ENCODE peak calls at places on chromosomes 16 and 17, in five cellular contexts. One of them, this sample, is unnamed.

GRCh38 chr17:67439269-67439668 is 62.2 kb downstream of the PITPNC1 start:
- DNase-seq in fibroblast of mammary gland: no peak
- DNase-seq in activated naive CD8-positive, alpha-beta T cell treated with anti-CD3 and anti-CD28 coated beads, Interleukin-2, amount 50 U/mL, for 24 hours: no peak
- DNase-seq in naive thymus-derived CD4-positive, alpha-beta T cell: no peak
- DNase-seq in heart right ventricle: no peak
- DNase-seq in this sample: no peak

GRCh38 chr16:53504161-53504663 is 1.2 kb upstream of the AKTIP start:
- DNase-seq in naive thymus-derived CD4-positive, alpha-beta T cell: peak; percentile 27
- DNase-seq in activated naive CD8-positive, alpha-beta T cell treated with anti-CD3 and anti-CD28 coated beads, Interleukin-2, amount 50 U/mL, for 24 hours: peak; percentile 30
- DNase-seq in fibroblast of mammary gland: peak; percentile 82
- DNase-seq in heart right ventricle: peak; percentile 69
- DNase-seq in this sample: peak; percentile 39

GRCh38 chr17:83192161-83192788 is 112.9 kb downstream of the METRNL start:
- DNase-seq in activated naive CD8-positive, alpha-beta T cell treated with anti-CD3 and anti-CD28 coated beads, Interleukin-2, amount 50 U/mL, for 24 hours: peak; percentile 6
- DNase-seq in naive thymus-derived CD4-positive, alpha-beta T cell: no peak
- DNase-seq in fibroblast of mammary gland: peak; percentile 72
- DNase-seq in heart right ventricle: no peak
- DNase-seq in this sample: no peak

GRCh38 chr16:88922114-88922825 is 54.7 kb downstream of the CBFA2T3 start:
- DNase-seq in naive thymus-derived CD4-positive, alpha-beta T cell: no peak
- DNase-seq in heart right ventricle: peak; percentile 92
- DNase-seq in fibroblast of mammary gland: peak; percentile 55
- DNase-seq in activated naive CD8-positive, alpha-beta T cell treated with anti-CD3 and anti-CD28 coated beads, Interleukin-2, amount 50 U/mL, for 24 hours: no peak
- DNase-seq in this sample: no peak

GRCh38 chr17:72766761-72767356 is 325.6 kb downstream of the SLC39A11 start:
- DNase-seq in fibroblast of mammary gland: no peak
- DNase-seq in activated naive CD8-positive, alpha-beta T cell treated with anti-CD3 and anti-CD28 coated beads, Interleukin-2, amount 50 U/mL, for 24 hours: no peak
- DNase-seq in naive thymus-derived CD4-positive, alpha-beta T cell: no peak
- DNase-seq in heart right ventricle: no peak
- DNase-seq in this sample: no peak

GRCh38 chr16:56930516-56931252 is 1.3 kb upstream of the HERPUD1 start:
- DNase-seq in heart right ventricle: no peak
- DNase-seq in activated naive CD8-positive, alpha-beta T cell treated with anti-CD3 and anti-CD28 coated beads, Interleukin-2, amount 50 U/mL, for 24 hours: no peak
- DNase-seq in fibroblast of mammary gland: no peak
- DNase-seq in naive thymus-derived CD4-positive, alpha-beta T cell: no peak
- DNase-seq in this sample: peak; percentile 70

GRCh38 chr17:45288825-45289224 is 26.9 kb upstream of the SPATA32 start:
- DNase-seq in heart right ventricle: peak; percentile 55
- DNase-seq in fibroblast of mammary gland: no peak
- DNase-seq in naive thymus-derived CD4-positive, alpha-beta T cell: no peak
- DNase-seq in activated naive CD8-positive, alpha-beta T cell treated with anti-CD3 and anti-CD28 coated beads, Interleukin-2, amount 50 U/mL, for 24 hours: no peak
- DNase-seq in this sample: no peak

GRCh38 chr16:57091200-57091989 is 988 bp upstream of the CPNE2 start:
- DNase-seq in naive thymus-derived CD4-positive, alpha-beta T cell: no peak
- DNase-seq in fibroblast of mammary gland: peak; percentile 29
- DNase-seq in activated naive CD8-positive, alpha-beta T cell treated with anti-CD3 and anti-CD28 coated beads, Interleukin-2, amount 50 U/mL, for 24 hours: no peak
- DNase-seq in heart right ventricle: peak; percentile 36
- DNase-seq in this sample: no peak

GRCh38 chr17:77476920-77477805 is 336.4 kb downstream of the SEC14L1 start:
- DNase-seq in fibroblast of mammary gland: peak; percentile 99
- DNase-seq in heart right ventricle: peak; percentile 74
- DNase-seq in naive thymus-derived CD4-positive, alpha-beta T cell: peak; percentile 23
- DNase-seq in activated naive CD8-positive, alpha-beta T cell treated with anti-CD3 and anti-CD28 coated beads, Interleukin-2, amount 50 U/mL, for 24 hours: no peak
- DNase-seq in this sample: no peak

GRCh38 chr17:29158515-29159275 is 21.5 kb downstream of the MYO18A start:
- DNase-seq in fibroblast of mammary gland: no peak
- DNase-seq in heart right ventricle: no peak
- DNase-seq in activated naive CD8-positive, alpha-beta T cell treated with anti-CD3 and anti-CD28 coated beads, Interleukin-2, amount 50 U/mL, for 24 hours: no peak
- DNase-seq in naive thymus-derived CD4-positive, alpha-beta T cell: no peak
- DNase-seq in this sample: no peak

GRCh38 chr17:31095239-31096105 is 695 bp downstream of the NF1 start:
- DNase-seq in naive thymus-derived CD4-positive, alpha-beta T cell: peak; percentile 21
- DNase-seq in fibroblast of mammary gland: peak; percentile 54
- DNase-seq in heart right ventricle: peak; percentile 34
- DNase-seq in activated naive CD8-positive, alpha-beta T cell treated with anti-CD3 and anti-CD28 coated beads, Interleukin-2, amount 50 U/mL, for 24 hours: peak; percentile 17
- DNase-seq in this sample: peak; percentile 67

GRCh38 chr17:49575524-49576120 is at the start of gene NXPH3:
- DNase-seq in activated naive CD8-positive, alpha-beta T cell treated with anti-CD3 and anti-CD28 coated beads, Interleukin-2, amount 50 U/mL, for 24 hours: peak; percentile 81
- DNase-seq in naive thymus-derived CD4-positive, alpha-beta T cell: peak; percentile 44
- DNase-seq in heart right ventricle: peak; percentile 62
- DNase-seq in fibroblast of mammary gland: peak; percentile 33
- DNase-seq in this sample: peak; percentile 53

GRCh38 chr16:71540-72341 is 690 bp downstream of the RHBDF1 start:
- DNase-seq in fibroblast of mammary gland: peak; percentile 79
- DNase-seq in heart right ventricle: peak; percentile 81
- DNase-seq in naive thymus-derived CD4-positive, alpha-beta T cell: no peak
- DNase-seq in activated naive CD8-positive, alpha-beta T cell treated with anti-CD3 and anti-CD28 coated beads, Interleukin-2, amount 50 U/mL, for 24 hours: no peak
- DNase-seq in this sample: peak; percentile 44

GRCh38 chr17:66952681-66953638 is 11.5 kb upstream of the CACNG4 start:
- DNase-seq in heart right ventricle: no peak
- DNase-seq in activated naive CD8-positive, alpha-beta T cell treated with anti-CD3 and anti-CD28 coated beads, Interleukin-2, amount 50 U/mL, for 24 hours: no peak
- DNase-seq in fibroblast of mammary gland: no peak
- DNase-seq in naive thymus-derived CD4-positive, alpha-beta T cell: no peak
- DNase-seq in this sample: no peak

GRCh38 chr17:44589316-44590071 is 32.2 kb downstream of the FZD2 start:
- DNase-seq in heart right ventricle: no peak
- DNase-seq in fibroblast of mammary gland: peak; percentile 63
- DNase-seq in activated naive CD8-positive, alpha-beta T cell treated with anti-CD3 and anti-CD28 coated beads, Interleukin-2, amount 50 U/mL, for 24 hours: no peak
- DNase-seq in naive thymus-derived CD4-positive, alpha-beta T cell: no peak
- DNase-seq in this sample: no peak

GRCh38 chr16:8572919-8573724 is 17.2 kb downstream of the TMEM114 start:
- DNase-seq in heart right ventricle: no peak
- DNase-seq in naive thymus-derived CD4-positive, alpha-beta T cell: no peak
- DNase-seq in activated naive CD8-positive, alpha-beta T cell treated with anti-CD3 and anti-CD28 coated beads, Interleukin-2, amount 50 U/mL, for 24 hours: no peak
- DNase-seq in fibroblast of mammary gland: peak; percentile 63
- DNase-seq in this sample: no peak

GRCh38 chr16:57409870-57410585 is 5.5 kb downstream of the CCL17 start:
- DNase-seq in activated naive CD8-positive, alpha-beta T cell treated with anti-CD3 and anti-CD28 coated beads, Interleukin-2, amount 50 U/mL, for 24 hours: no peak
- DNase-seq in fibroblast of mammary gland: no peak
- DNase-seq in heart right ventricle: no peak
- DNase-seq in naive thymus-derived CD4-positive, alpha-beta T cell: no peak
- DNase-seq in this sample: peak; percentile 84

GRCh38 chr16:1333149-1333812 is at the start of gene BAIAP3:
- DNase-seq in naive thymus-derived CD4-positive, alpha-beta T cell: no peak
- DNase-seq in heart right ventricle: no peak
- DNase-seq in fibroblast of mammary gland: no peak
- DNase-seq in activated naive CD8-positive, alpha-beta T cell treated with anti-CD3 and anti-CD28 coated beads, Interleukin-2, amount 50 U/mL, for 24 hours: peak; percentile 61
- DNase-seq in this sample: no peak

GRCh38 chr17:33526753-33527152 is 233.7 kb upstream of the ASIC2 start:
- DNase-seq in heart right ventricle: no peak
- DNase-seq in activated naive CD8-positive, alpha-beta T cell treated with anti-CD3 and anti-CD28 coated beads, Interleukin-2, amount 50 U/mL, for 24 hours: no peak
- DNase-seq in naive thymus-derived CD4-positive, alpha-beta T cell: no peak
- DNase-seq in fibroblast of mammary gland: no peak
- DNase-seq in this sample: no peak